ENCODE peak calls at places on chromosomes 3 and 15, in eight cellular contexts. One of them, this sample, is unnamed.

GRCh38 chr3:10968390-10968789 is 24.2 kb upstream of the SLC6A1 start:
- DNase-seq in neuronal stem cell: no peak
- DNase-seq in fibroblast of lung: no peak
- DNase-seq in H9: no peak
- DNase-seq in neural progenitor cell: no peak
- DNase-seq in IMR-90: no peak
- DNase-seq in GM23338: peak
- DNase-seq in K562: no peak
- DNase-seq in this sample: no peak

GRCh38 chr15:31227954-31228542 is 98.6 kb upstream of the KLF13 start:
- DNase-seq in K562: no peak
- DNase-seq in neural progenitor cell: no peak
- DNase-seq in IMR-90: no peak
- DNase-seq in neuronal stem cell: no peak
- DNase-seq in fibroblast of lung: no peak
- DNase-seq in GM23338: no peak
- DNase-seq in H9: no peak
- DNase-seq in this sample: no peak

GRCh38 chr3:13877911-13878710 is 1.8 kb downstream of the WNT7A start:
- DNase-seq in GM23338: peak
- DNase-seq in fibroblast of lung: no peak
- DNase-seq in H9: no peak
- DNase-seq in neuronal stem cell: peak
- DNase-seq in IMR-90: no peak
- DNase-seq in K562: no peak
- DNase-seq in neural progenitor cell: peak
- DNase-seq in this sample: no peak

GRCh38 chr15:85142324-85142723 is 160.7 kb downstream of the PDE8A start:
- DNase-seq in K562: no peak
- DNase-seq in IMR-90: peak
- DNase-seq in neural progenitor cell: no peak
- DNase-seq in H9: no peak
- DNase-seq in neuronal stem cell: no peak
- DNase-seq in GM23338: no peak
- DNase-seq in fibroblast of lung: peak
- DNase-seq in this sample: peak

GRCh38 chr3:101862453-101863165 is 13.3 kb downstream of the NFKBIZ start:
- DNase-seq in neural progenitor cell: no peak
- DNase-seq in K562: no peak
- DNase-seq in H9: no peak
- DNase-seq in GM23338: no peak
- DNase-seq in fibroblast of lung: no peak
- DNase-seq in IMR-90: peak
- DNase-seq in neuronal stem cell: no peak
- DNase-seq in this sample: no peak

GRCh38 chr3:195762611-195763247 is 42.0 kb downstream of the MUC20 start:
- DNase-seq in H9: no peak
- DNase-seq in IMR-90: no peak
- DNase-seq in neural progenitor cell: no peak
- DNase-seq in fibroblast of lung: no peak
- DNase-seq in GM23338: no peak
- DNase-seq in neuronal stem cell: no peak
- DNase-seq in K562: no peak
- DNase-seq in this sample: peak

GRCh38 chr15:92906563-92907081 is 6.5 kb downstream of the CHD2 start:
- DNase-seq in GM23338: no peak
- DNase-seq in neural progenitor cell: no peak
- DNase-seq in neuronal stem cell: no peak
- DNase-seq in fibroblast of lung: peak
- DNase-seq in K562: peak
- DNase-seq in IMR-90: peak
- DNase-seq in H9: no peak
- DNase-seq in this sample: no peak

GRCh38 chr15:61527836-61528589 is 298.9 kb upstream of the RORA start:
- DNase-seq in K562: no peak
- DNase-seq in GM23338: peak
- DNase-seq in H9: peak
- DNase-seq in fibroblast of lung: no peak
- DNase-seq in neural progenitor cell: peak
- DNase-seq in neuronal stem cell: no peak
- DNase-seq in IMR-90: no peak
- DNase-seq in this sample: no peak

GRCh38 chr3:134312072-134312872 is 61.6 kb upstream of the RYK start:
- DNase-seq in neural progenitor cell: peak
- DNase-seq in IMR-90: no peak
- DNase-seq in K562: no peak
- DNase-seq in GM23338: peak
- DNase-seq in H9: peak
- DNase-seq in fibroblast of lung: peak
- DNase-seq in neuronal stem cell: no peak
- DNase-seq in this sample: peak

GRCh38 chr3:122021811-122022401 is at the start of gene ILDR1:
- DNase-seq in fibroblast of lung: no peak
- DNase-seq in IMR-90: no peak
- DNase-seq in GM23338: peak
- DNase-seq in K562: peak
- DNase-seq in H9: peak
- DNase-seq in neuronal stem cell: no peak
- DNase-seq in neural progenitor cell: peak
- DNase-seq in this sample: no peak

GRCh38 chr3:152909180-152909883 is 74.4 kb downstream of the P2RY1 start:
- DNase-seq in neuronal stem cell: no peak
- DNase-seq in IMR-90: peak
- DNase-seq in fibroblast of lung: peak
- DNase-seq in neural progenitor cell: no peak
- DNase-seq in H9: no peak
- DNase-seq in K562: peak
- DNase-seq in GM23338: no peak
- DNase-seq in this sample: no peak

GRCh38 chr3:125317761-125318496 is 57.2 kb downstream of the ZNF148 start:
- DNase-seq in K562: no peak
- DNase-seq in GM23338: no peak
- DNase-seq in H9: no peak
- DNase-seq in neural progenitor cell: no peak
- DNase-seq in fibroblast of lung: peak
- DNase-seq in IMR-90: peak
- DNase-seq in neuronal stem cell: no peak
- DNase-seq in this sample: peak

GRCh38 chr15:98941595-98942255 is 65.9 kb downstream of the PGPEP1L start:
- DNase-seq in IMR-90: no peak
- DNase-seq in GM23338: no peak
- DNase-seq in K562: no peak
- DNase-seq in fibroblast of lung: no peak
- DNase-seq in H9: no peak
- DNase-seq in neural progenitor cell: no peak
- DNase-seq in neuronal stem cell: no peak
- DNase-seq in this sample: no peak

GRCh38 chr3:126051741-126052140 is 32.2 kb downstream of the SLC41A3 start:
- DNase-seq in K562: no peak
- DNase-seq in neural progenitor cell: no peak
- DNase-seq in IMR-90: no peak
- DNase-seq in fibroblast of lung: no peak
- DNase-seq in H9: no peak
- DNase-seq in GM23338: no peak
- DNase-seq in neuronal stem cell: no peak
- DNase-seq in this sample: peak

GRCh38 chr15:79172032-79172481 is 81.5 kb upstream of the RASGRF1 start:
- DNase-seq in H9: peak
- DNase-seq in neuronal stem cell: no peak
- DNase-seq in K562: peak
- DNase-seq in IMR-90: no peak
- DNase-seq in fibroblast of lung: no peak
- DNase-seq in GM23338: peak
- DNase-seq in neural progenitor cell: peak
- DNase-seq in this sample: no peak

GRCh38 chr3:146160964-146161724 is at the start of gene PLOD2:
- DNase-seq in neuronal stem cell: peak
- DNase-seq in K562: peak
- DNase-seq in fibroblast of lung: peak
- DNase-seq in neural progenitor cell: peak
- DNase-seq in H9: peak
- DNase-seq in GM23338: peak
- DNase-seq in IMR-90: peak
- DNase-seq in this sample: peak

GRCh38 chr3:47877719-47878118 is 74.8 kb downstream of the DHX30 start:
- DNase-seq in K562: no peak
- DNase-seq in GM23338: no peak
- DNase-seq in IMR-90: no peak
- DNase-seq in fibroblast of lung: no peak
- DNase-seq in neural progenitor cell: no peak
- DNase-seq in H9: no peak
- DNase-seq in neuronal stem cell: no peak
- DNase-seq in this sample: no peak

GRCh38 chr15:95300958-95301357 is 1029.5 kb upstream of the NR2F2 start:
- DNase-seq in neuronal stem cell: no peak
- DNase-seq in K562: no peak
- DNase-seq in IMR-90: peak
- DNase-seq in GM23338: no peak
- DNase-seq in fibroblast of lung: peak
- DNase-seq in H9: no peak
- DNase-seq in neural progenitor cell: no peak
- DNase-seq in this sample: no peak

GRCh38 chr15:65105038-65105437 is 10.0 kb downstream of the UBAP1L start:
- DNase-seq in K562: no peak
- DNase-seq in H9: no peak
- DNase-seq in neural progenitor cell: no peak
- DNase-seq in neuronal stem cell: no peak
- DNase-seq in IMR-90: no peak
- DNase-seq in fibroblast of lung: no peak
- DNase-seq in GM23338: no peak
- DNase-seq in this sample: no peak

GRCh38 chr3:32109256-32109655 is 2.8 kb downstream of the GPD1L start:
- DNase-seq in GM23338: peak
- DNase-seq in fibroblast of lung: peak
- DNase-seq in K562: no peak
- DNase-seq in IMR-90: peak
- DNase-seq in neuronal stem cell: no peak
- DNase-seq in H9: no peak
- DNase-seq in neural progenitor cell: no peak
- DNase-seq in this sample: peak

GRCh38 chr3:125116311-125117069 is 60.7 kb upstream of the HEG1 start:
- DNase-seq in K562: no peak
- DNase-seq in neuronal stem cell: no peak
- DNase-seq in neural progenitor cell: no peak
- DNase-seq in IMR-90: peak
- DNase-seq in fibroblast of lung: peak
- DNase-seq in H9: no peak
- DNase-seq in GM23338: no peak
- DNase-seq in this sample: peak

DNA sequence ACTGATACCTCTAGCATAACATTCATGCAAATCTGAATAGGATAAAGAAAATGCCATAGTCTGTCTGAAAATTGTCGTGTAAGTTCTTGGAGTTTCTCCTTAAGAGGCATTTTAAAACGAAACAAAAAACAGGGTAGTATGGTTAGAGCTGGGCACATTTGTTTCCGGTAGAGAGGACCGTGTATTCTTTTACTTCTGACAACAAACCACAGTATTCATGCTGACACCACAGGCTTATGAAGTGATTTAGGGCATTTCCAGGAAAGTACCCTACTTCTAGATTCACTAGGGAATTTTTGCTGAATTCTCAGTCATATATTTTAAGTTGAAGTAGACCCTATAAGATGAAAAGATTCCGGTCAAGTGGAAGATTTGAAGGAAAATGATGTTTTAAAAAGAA is 541.3 kb downstream of the UNC13C start:
- DNase-seq in GM23338: no peak
- DNase-seq in neuronal stem cell: no peak
- DNase-seq in H9: no peak
- DNase-seq in IMR-90: no peak
- DNase-seq in K562: no peak
- DNase-seq in neural progenitor cell: no peak
- DNase-seq in fibroblast of lung: no peak
- DNase-seq in this sample: no peak
- H2AFZ ChIP-seq in GM23338: no peak
- H2AFZ ChIP-seq in neuronal stem cell: no peak
- H2AFZ ChIP-seq in H9: no peak
- H2AFZ ChIP-seq in IMR-90: no peak
- H2AFZ ChIP-seq in K562: no peak
- H2AFZ ChIP-seq in neural progenitor cell: no peak
- H2AFZ ChIP-seq in fibroblast of lung: no peak
- H2AFZ ChIP-seq in this sample: no peak

GRCh38 chr3:82416828-82417227 is 655.4 kb upstream of the GBE1 start:
- DNase-seq in H9: no peak
- DNase-seq in neuronal stem cell: no peak
- DNase-seq in IMR-90: no peak
- DNase-seq in GM23338: peak
- DNase-seq in K562: no peak
- DNase-seq in neural progenitor cell: no peak
- DNase-seq in fibroblast of lung: no peak
- DNase-seq in this sample: no peak
- H2AFZ ChIP-seq in H9: no peak
- H2AFZ ChIP-seq in neuronal stem cell: peak
- H2AFZ ChIP-seq in IMR-90: no peak
- H2AFZ ChIP-seq in GM23338: no peak
- H2AFZ ChIP-seq in K562: no peak
- H2AFZ ChIP-seq in neural progenitor cell: peak
- H2AFZ ChIP-seq in fibroblast of lung: no peak
- H2AFZ ChIP-seq in this sample: no peak

GRCh38 chr15:36406366-36406765 is 173.1 kb upstream of the CDIN1 start:
- DNase-seq in neural progenitor cell: no peak
- DNase-seq in neuronal stem cell: no peak
- DNase-seq in fibroblast of lung: no peak
- DNase-seq in GM23338: no peak
- DNase-seq in H9: no peak
- DNase-seq in IMR-90: no peak
- DNase-seq in K562: no peak
- DNase-seq in this sample: no peak
- H2AFZ ChIP-seq in neural progenitor cell: peak
- H2AFZ ChIP-seq in neuronal stem cell: peak
- H2AFZ ChIP-seq in fibroblast of lung: no peak
- H2AFZ ChIP-seq in GM23338: peak
- H2AFZ ChIP-seq in H9: peak
- H2AFZ ChIP-seq in IMR-90: no peak
- H2AFZ ChIP-seq in K562: peak
- H2AFZ ChIP-seq in this sample: peak

GRCh38 chr3:56937580-56937979 is 122.9 kb upstream of the SPATA12 start:
- DNase-seq in K562: no peak
- DNase-seq in neuronal stem cell: no peak
- DNase-seq in IMR-90: no peak
- DNase-seq in H9: no peak
- DNase-seq in GM23338: no peak
- DNase-seq in neural progenitor cell: no peak
- DNase-seq in fibroblast of lung: no peak
- DNase-seq in this sample: no peak

GRCh38 chr3:56940331-56940730 is 120.1 kb upstream of the SPATA12 start:
- DNase-seq in neuronal stem cell: no peak
- DNase-seq in GM23338: no peak
- DNase-seq in neural progenitor cell: no peak
- DNase-seq in H9: no peak
- DNase-seq in fibroblast of lung: no peak
- DNase-seq in K562: no peak
- DNase-seq in IMR-90: no peak
- DNase-seq in this sample: no peak

GRCh38 chr3:56939759-56940323 is 120.6 kb upstream of the SPATA12 start:
- DNase-seq in neural progenitor cell: peak
- DNase-seq in H9: no peak
- DNase-seq in fibroblast of lung: no peak
- DNase-seq in GM23338: peak
- DNase-seq in IMR-90: no peak
- DNase-seq in neuronal stem cell: no peak
- DNase-seq in K562: no peak
- DNase-seq in this sample: no peak

GRCh38 chr3:56940989-56941388 is 119.5 kb upstream of the SPATA12 start:
- DNase-seq in K562: no peak
- DNase-seq in H9: no peak
- DNase-seq in fibroblast of lung: no peak
- DNase-seq in IMR-90: no peak
- DNase-seq in neuronal stem cell: no peak
- DNase-seq in GM23338: no peak
- DNase-seq in neural progenitor cell: no peak
- DNase-seq in this sample: no peak

GRCh38 chr3:56938545-56938944 is 121.9 kb upstream of the SPATA12 start:
- DNase-seq in fibroblast of lung: no peak
- DNase-seq in H9: no peak
- DNase-seq in K562: peak
- DNase-seq in IMR-90: no peak
- DNase-seq in neural progenitor cell: no peak
- DNase-seq in GM23338: no peak
- DNase-seq in neuronal stem cell: no peak
- DNase-seq in this sample: no peak
- H2AFZ ChIP-seq in fibroblast of lung: no peak
- H2AFZ ChIP-seq in H9: no peak
- H2AFZ ChIP-seq in K562: no peak
- H2AFZ ChIP-seq in IMR-90: no peak
- H2AFZ ChIP-seq in neural progenitor cell: no peak
- H2AFZ ChIP-seq in GM23338: no peak
- H2AFZ ChIP-seq in neuronal stem cell: peak
- H2AFZ ChIP-seq in this sample: no peak